ENCODE peak calls at places on chromosomes 16 and 17, in nine cellular contexts. P is T-helper 17 cell; X is caudate nucleus; L is brain microvascular endothelial cell; M is CD8-positive, alpha-beta T cell; V is activated CD8-positive, alpha-beta memory T cell treated with anti-CD3 and anti-CD28 coated beads for 1 hour; D is NCI-H345; I is hepatic stellate cell; W is breast epithelium. K is an unnamed sample.

GRCh38 chr17:63250830-63251229 is 195.3 kb downstream of the CYB561 start:
- DNase-seq in P (no peak), X (no peak), L (peak), M (no peak), V (no peak), D (no peak), I (no peak), W (no peak), K (no peak)

GRCh38 chr17:794876-795275 is 12.7 kb downstream of the MRM3 start:
- DNase-seq in P (no peak), X (peak), L (peak), M (peak), V (no peak), D (peak), I (peak), W (peak), K (peak)

GRCh38 chr17:50935201-50936124 is 69.3 kb upstream of the TOB1 start:
- DNase-seq in P (no peak), X (peak), L (no peak), M (no peak), V (no peak), D (no peak), I (no peak), W (peak), K (no peak)

GRCh38 chr16:4090476-4090875 is 25.8 kb downstream of the ADCY9 start:
- DNase-seq in P (no peak), X (no peak), L (no peak), M (no peak), V (no peak), D (no peak), I (no peak), W (no peak), K (no peak)

GRCh38 chr17:68602267-68602644 is 1.1 kb upstream of the FAM20A start:
- DNase-seq in P (no peak), X (no peak), L (no peak), M (no peak), V (no peak), D (no peak), I (no peak), W (no peak), K (no peak)

GRCh38 chr16:57165923-57166322 is 19.9 kb downstream of the PSME3IP1 start:
- DNase-seq in P (no peak), X (no peak), L (no peak), M (no peak), V (no peak), D (peak), I (no peak), W (no peak), K (no peak)

GRCh38 chr17:10051112-10051511 is 146.0 kb upstream of the RCVRN start:
- DNase-seq in P (no peak), X (no peak), L (no peak), M (no peak), V (no peak), D (no peak), I (no peak), W (no peak), K (no peak)

GRCh38 chr16:56576585-56577299 is 11.9 kb downstream of the MT4 start:
- DNase-seq in P (peak), X (peak), L (peak), M (peak), V (peak), D (peak), I (peak), W (peak), K (peak)

GRCh38 chr17:42179335-42179734 is 1.6 kb downstream of the KCNH4 start:
- DNase-seq in P (no peak), X (no peak), L (no peak), M (no peak), V (no peak), D (no peak), I (no peak), W (no peak), K (no peak)

GRCh38 chr17:41655611-41656111 is 31.3 kb upstream of the KRT17 start:
- DNase-seq in P (no peak), X (no peak), L (no peak), M (no peak), V (no peak), D (no peak), I (no peak), W (peak), K (no peak)

GRCh38 chr17:60529806-60530205 is 3.8 kb upstream of the APPBP2 start:
- DNase-seq in P (no peak), X (no peak), L (no peak), M (no peak), V (no peak), D (no peak), I (no peak), W (no peak), K (no peak)

GRCh38 chr17:44900894-44901293 is 1.6 kb upstream of the EFTUD2 start:
- DNase-seq in P (no peak), X (no peak), L (peak), M (no peak), V (no peak), D (no peak), I (peak), W (no peak), K (no peak)

GRCh38 chr17:68368387-68368786 is 77.1 kb downstream of the ARSG start:
- DNase-seq in P (no peak), X (no peak), L (no peak), M (no peak), V (no peak), D (no peak), I (no peak), W (no peak), K (no peak)

GRCh38 chr16:70684146-70685060 is 1.4 kb downstream of the MTSS2 start:
- DNase-seq in P (no peak), X (no peak), L (no peak), M (no peak), V (no peak), D (no peak), I (no peak), W (no peak), K (no peak)

GRCh38 chr17:79792984-79793923 is 3.6 kb downstream of the CBX8 start:
- DNase-seq in P (no peak), X (no peak), L (peak), M (no peak), V (no peak), D (no peak), I (peak), W (no peak), K (no peak)

GRCh38 chr17:33519692-33520091 is 226.6 kb upstream of the ASIC2 start:
- DNase-seq in P (no peak), X (no peak), L (no peak), M (no peak), V (no peak), D (no peak), I (no peak), W (no peak), K (no peak)

GRCh38 chr17:81832608-81833159 is 407 bp downstream of the MCRIP1 start:
- DNase-seq in P (no peak), X (no peak), L (no peak), M (no peak), V (no peak), D (peak), I (peak), W (peak), K (peak)

GRCh38 chr16:66706506-66706880 is 9.9 kb upstream of the CMTM4 start:
- DNase-seq in P (no peak), X (no peak), L (no peak), M (no peak), V (no peak), D (no peak), I (peak), W (no peak), K (no peak)

GRCh38 chr16:54946909-54947308 is 16.2 kb downstream of the IRX5 start:
- DNase-seq in P (no peak), X (no peak), L (no peak), M (no peak), V (no peak), D (no peak), I (no peak), W (no peak), K (no peak)

GRCh38 chr17:29760279-29760721 is 137.6 kb upstream of the CORO6 start:
- DNase-seq in P (no peak), X (no peak), L (peak), M (peak), V (peak), D (no peak), I (peak), W (no peak), K (peak)

GRCh38 chr17:55845385-55845784 is 94.5 kb downstream of the PCTP start:
- DNase-seq in P (no peak), X (no peak), L (peak), M (no peak), V (peak), D (no peak), I (peak), W (no peak), K (no peak)

GRCh38 chr16:16150117-16150877 is 73.0 kb downstream of the ABCC6 start:
- DNase-seq in P (no peak), X (peak), L (peak), M (no peak), V (no peak), D (no peak), I (peak), W (peak), K (no peak)

GRCh38 chr17:36935681-36936454 is 1.4 kb upstream of the LHX1 start:
- DNase-seq in P (no peak), X (no peak), L (no peak), M (no peak), V (no peak), D (no peak), I (no peak), W (no peak), K (no peak)

GRCh38 chr17:6554871-6555330 is 1.5 kb downstream of the PITPNM3 start:
- DNase-seq in P (no peak), X (no peak), L (no peak), M (no peak), V (no peak), D (no peak), I (no peak), W (no peak), K (no peak)

GRCh38 chr17:64773386-64773835 is 111.3 kb upstream of the SMURF2 start:
- DNase-seq in P (no peak), X (no peak), L (no peak), M (no peak), V (no peak), D (no peak), I (no peak), W (no peak), K (no peak)

GRCh38 chr17:81738801-81739393 is 26.8 kb downstream of the SLC25A10 start:
- DNase-seq in P (no peak), X (no peak), L (no peak), M (no peak), V (no peak), D (no peak), I (no peak), W (no peak), K (no peak)

GRCh38 chr17:54795046-54795445 is 105.6 kb upstream of the TOM1L1 start:
- DNase-seq in P (no peak), X (no peak), L (no peak), M (no peak), V (no peak), D (no peak), I (no peak), W (no peak), K (no peak)

K was measured in OCI-LY7.